ENCODE peak calls at places on chromosomes 7 and 10, in seven cellular contexts. P, X, A, Y, Z, D and U are unnamed samples.

GRCh38 chr7:19215421-19215820 is 70.2 kb upstream of the FERD3L start:
- DNase-seq in D (no peak), Z (no peak), A (no peak), P (no peak), X (peak; percentile 88), Y (no peak), U (no peak)

GRCh38 chr10:28382520-28383269 is 79.8 kb upstream of the MPP7 start:
- DNase-seq in D (no peak), P (no peak), X (peak; percentile 72), Y (no peak), Z (no peak), A (no peak), U (no peak)

GRCh38 chr7:136071106-136071505 is 93.9 kb upstream of the MTPN start:
- DNase-seq in Z (no peak), D (no peak), X (peak; percentile 3), A (no peak), P (no peak), Y (no peak), U (no peak)

GRCh38 chr10:11086177-11086576 is 68.5 kb downstream of the CELF2 start:
- DNase-seq in A (no peak), P (no peak), D (no peak), Z (peak; percentile 51), X (no peak), Y (no peak), U (no peak)

GRCh38 chr10:129742742-129743550 is 221.1 kb downstream of the EBF3 start:
- DNase-seq in Z (no peak), X (no peak), P (no peak), Y (no peak), A (no peak), D (no peak), U (no peak)

GRCh38 chr10:92420554-92421275 is 129.7 kb downstream of the MARCHF5 start:
- DNase-seq in Y (no peak), P (no peak), A (no peak), Z (no peak), D (no peak), X (no peak), U (no peak)

GRCh38 chr10:128113026-128113425 is 13.2 kb downstream of the MKI67 start:
- DNase-seq in A (no peak), Y (no peak), Z (peak; percentile 39), P (no peak), X (no peak), D (no peak), U (no peak)

GRCh38 chr7:22438994-22439393 is 61.0 kb downstream of the STEAP1B start:
- DNase-seq in P (no peak), Z (no peak), Y (no peak), X (no peak), D (peak; percentile 58), A (no peak), U (no peak)

GRCh38 chr10:79166312-79166721 is 97.6 kb downstream of the ZMIZ1 start:
- DNase-seq in A (no peak), Y (no peak), Z (no peak), X (no peak), P (no peak), D (no peak), U (peak; percentile 60)

GRCh38 chr10:528173-529165 is 161.0 kb downstream of the DIP2C start:
- DNase-seq in Z (no peak), Y (no peak), D (no peak), X (no peak), P (no peak), A (no peak), U (no peak)

GRCh38 chr10:125661418-125661941 is 21.5 kb downstream of the TEX36 start:
- DNase-seq in Z (no peak), Y (no peak), P (no peak), X (no peak), A (no peak), D (no peak), U (no peak)

GRCh38 chr10:95415631-95416031 is 124.8 kb upstream of the PDLIM1 start:
- DNase-seq in Y (no peak), A (no peak), P (no peak), Z (no peak), D (no peak), X (no peak), U (no peak)

GRCh38 chr7:28672397-28672797 is 260.1 kb downstream of the CREB5 start:
- DNase-seq in P (no peak), Y (no peak), Z (no peak), D (no peak), A (no peak), X (no peak), U (no peak)

GRCh38 chr10:123266981-123267380 is 112.8 kb downstream of the BUB3 start:
- DNase-seq in P (no peak), Y (no peak), A (no peak), Z (no peak), X (peak; percentile 10), D (no peak), U (no peak)

GRCh38 chr7:155797262-155798250 is 14.7 kb downstream of the SHH start:
- DNase-seq in Y (no peak), A (no peak), Z (no peak), D (no peak), P (no peak), X (no peak), U (no peak)

GRCh38 chr10:61845196-61845949 is 56.1 kb upstream of the ARID5B start:
- DNase-seq in D (no peak), P (no peak), X (no peak), A (no peak), Y (no peak), Z (no peak), U (no peak)

GRCh38 chr7:114047889-114048288 is 129.1 kb upstream of the PPP1R3A start:
- DNase-seq in X (peak; percentile 69), P (no peak), A (no peak), Z (no peak), D (no peak), Y (no peak), U (peak; percentile 51)

GRCh38 chr7:55360486-55360885 is 4.7 kb upstream of the LANCL2 start:
- DNase-seq in D (no peak), Y (no peak), P (no peak), Z (no peak), A (no peak), X (no peak), U (no peak)

GRCh38 chr7:72152171-72153131 is 259.7 kb downstream of the CALN1 start:
- DNase-seq in D (no peak), A (no peak), P (no peak), Y (peak; percentile 87), X (no peak), Z (peak; percentile 2), U (no peak)

GRCh38 chr10:70913546-70914240 is 25.3 kb upstream of the PCBD1 start:
- DNase-seq in X (no peak), Z (no peak), D (no peak), A (no peak), Y (no peak), P (no peak), U (no peak)

GRCh38 chr7:108239501-108240225 is 109.5 kb upstream of the LAMB4 start:
- DNase-seq in Z (no peak), X (no peak), D (no peak), Y (no peak), P (no peak), A (no peak), U (no peak)
- H3K4me3 ChIP-seq in Z (no peak overlapping the region), X (no peak overlapping the region), D (no peak overlapping the region), Y (no peak overlapping the region), P (no peak overlapping the region), A (no peak overlapping the region), U (no peak overlapping the region)

DNA sequence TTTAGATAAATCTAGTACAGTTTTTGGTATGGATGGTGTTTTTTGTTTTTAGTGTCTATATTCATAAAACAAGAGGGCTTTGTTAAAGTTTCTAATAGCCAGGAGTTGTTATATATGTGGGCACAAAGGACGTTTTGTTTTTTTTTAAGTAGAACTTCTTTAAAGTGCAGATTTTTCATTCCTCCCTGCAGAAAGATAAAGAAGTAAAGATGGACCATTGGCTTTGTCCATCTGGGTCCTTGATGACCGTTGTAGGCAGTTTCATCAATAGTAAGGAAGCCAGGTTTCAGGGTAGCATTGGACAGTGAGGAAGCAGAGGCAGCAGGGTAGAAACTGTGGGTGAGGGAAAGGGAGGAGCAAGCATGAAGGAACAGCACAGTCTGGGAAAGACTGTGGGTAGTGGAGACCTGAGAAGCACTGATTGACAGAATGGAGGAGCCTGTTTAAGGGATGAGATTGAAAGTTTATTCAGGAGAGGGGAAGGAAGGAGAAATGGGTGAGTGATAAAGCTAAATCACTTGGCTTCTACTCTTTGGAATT is 5.3 kb downstream of the CALU start:
- DNase-seq in Y (no peak), X (no peak), Z (no peak), A (no peak), D (no peak), P (no peak), U (no peak)
- H3K36me3 ChIP-seq in Y (peaks cover 25% of the 10 kb centered on the region), X (peaks cover 22% of the 10 kb centered on the region), Z (peaks cover 18% of the 10 kb centered on the region), A (peaks cover 12% of the 10 kb centered on the region), D (peaks cover 27% of the 10 kb centered on the region), P (peaks cover 14% of the 10 kb centered on the region), U (peaks cover 35% of the 10 kb centered on the region)

GRCh38 chr10:116241025-116241424 is 32.0 kb downstream of the GFRA1 start:
- DNase-seq in Y (no peak), P (no peak), Z (no peak), D (no peak), A (no peak), X (no peak), U (no peak)

GRCh38 chr10:116238036-116238435 is 35.0 kb downstream of the GFRA1 start:
- DNase-seq in Y (no peak), Z (no peak), A (no peak), D (no peak), P (no peak), X (no peak), U (no peak)

GRCh38 chr10:116241642-116242405 is 31.2 kb downstream of the GFRA1 start:
- DNase-seq in Y (no peak), Z (no peak), D (no peak), X (no peak), A (no peak), P (no peak), U (no peak)

GRCh38 chr10:116240551-116240950 is 32.5 kb downstream of the GFRA1 start:
- DNase-seq in Y (no peak), Z (no peak), P (no peak), D (no peak), X (no peak), A (no peak), U (no peak)

GRCh38 chr10:116237260-116237659 is 35.7 kb downstream of the GFRA1 start:
- DNase-seq in P (no peak), X (peak; percentile 5), A (no peak), D (no peak), Y (no peak), Z (no peak), U (no peak)
- H3K27ac ChIP-seq in P (no peak overlapping the region), X (no peak overlapping the region), A (no peak overlapping the region), D (no peak overlapping the region), Y (no peak overlapping the region), Z (no peak overlapping the region), U (no peak overlapping the region)

GRCh38 chr10:16640153-16640552 is 118.5 kb upstream of the C1QL3 start:
- DNase-seq in D (no peak), A (no peak), P (no peak), Y (no peak), X (no peak), Z (no peak), U (no peak)
- H3K4me3 ChIP-seq in D (no peak overlapping the region), A (no peak overlapping the region), P (no peak overlapping the region), Y (no peak overlapping the region), X (no peak overlapping the region), Z (no peak overlapping the region), U (no peak overlapping the region)

DNA sequence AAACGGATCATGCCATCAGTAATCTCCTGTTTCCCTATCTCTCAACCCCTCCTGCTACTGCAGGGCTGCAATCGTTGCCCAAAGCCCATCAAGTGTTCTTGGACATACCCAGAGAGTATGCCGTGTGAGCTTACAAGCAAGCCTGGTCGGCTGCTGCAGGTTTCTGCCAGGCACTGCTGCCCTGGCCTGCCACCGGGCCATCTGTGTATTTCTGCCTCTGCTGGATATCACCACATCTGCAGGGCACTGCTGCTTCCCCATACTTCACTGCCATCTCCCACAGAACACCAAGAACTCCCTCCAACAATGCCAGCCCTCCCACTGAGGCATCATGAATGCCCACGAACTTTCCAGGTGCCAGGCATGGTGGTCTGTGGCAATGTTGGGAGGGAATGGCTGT is 138.2 kb upstream of the SORCS3 start:
- DNase-seq in D (no peak), Z (no peak), P (no peak), Y (no peak), X (no peak), A (no peak), U (no peak)
- H3K36me3 ChIP-seq in D (no peaks in the 10 kb centered on the region), Z (no peaks in the 10 kb centered on the region), P (no peaks in the 10 kb centered on the region), Y (no peaks in the 10 kb centered on the region), X (no peaks in the 10 kb centered on the region), A (no peaks in the 10 kb centered on the region), U (no peaks in the 10 kb centered on the region)